ENCODE peak calls at places on chromosomes 5 and 9, in five cellular contexts. R is cardiac septum; Z is mesenteric fat pad; U is CD8-positive, alpha-beta memory T cell; F is GM04504. O is an unnamed sample.
A peak's percentile ranks its signal among the peaks of the same experiment; 100 is the strongest.

GRCh38 chr5:93117753-93118531 is 463.1 kb downstream of the NR2F1-AS1 start:
- DNase-seq in R (no peak), Z (no peak), U (no peak), F (no peak), O (no peak)

GRCh38 chr9:132509921-132510874 is 72.2 kb upstream of the BARHL1 start:
- DNase-seq in Z (no peak), U (no peak), R (no peak), F (no peak), O (no peak)

GRCh38 chr9:117464941-117465616 is 50.2 kb upstream of the ASTN2 start:
- DNase-seq in R (no peak), F (no peak), U (no peak), Z (no peak), O (no peak)

GRCh38 chr5:98581416-98581999 is 192.0 kb upstream of the RGMB start:
- DNase-seq in U (no peak), R (no peak), Z (no peak), F (peak; percentile 72), O (no peak)

GRCh38 chr5:157747766-157748700 is 4.5 kb downstream of the LSM11 start:
- DNase-seq in R (no peak), F (no peak), U (no peak), Z (no peak), O (no peak)

GRCh38 chr5:14121552-14121951 is 21.6 kb upstream of the TRIO start:
- DNase-seq in U (no peak), R (no peak), F (no peak), Z (no peak), O (no peak)

GRCh38 chr9:137506702-137507171 is 43.5 kb downstream of the PNPLA7 start:
- DNase-seq in F (peak; percentile 72), Z (no peak), R (no peak), U (no peak), O (no peak)

GRCh38 chr5:56632199-56632598 is 183.2 kb upstream of the MAP3K1 start:
- DNase-seq in F (no peak), U (no peak), Z (no peak), R (no peak), O (no peak)

GRCh38 chr5:27472875-27473274 is 434.5 kb upstream of the CDH9 start:
- DNase-seq in F (no peak), U (no peak), Z (no peak), R (no peak), O (no peak)

GRCh38 chr5:100026601-100027000 is 508.6 kb upstream of the FAM174A start:
- DNase-seq in F (no peak), R (no peak), U (no peak), Z (no peak), O (no peak)

GRCh38 chr9:2241461-2241874 is 226.3 kb downstream of the SMARCA2 start:
- DNase-seq in U (peak; percentile 1), Z (no peak), R (no peak), F (no peak), O (peak; percentile 7)

GRCh38 chr9:312596-313320 is 98.1 kb downstream of the DOCK8 start:
- DNase-seq in R (no peak), Z (no peak), U (no peak), F (no peak), O (no peak)

GRCh38 chr9:16026886-16027285 is 474.0 kb downstream of the CCDC171 start:
- DNase-seq in F (no peak), U (no peak), Z (no peak), R (no peak), O (no peak)

GRCh38 chr5:14750712-14751111 is 86.2 kb downstream of the OTULIN start:
- DNase-seq in F (no peak), U (no peak), R (no peak), Z (no peak), O (no peak)

GRCh38 chr9:124220551-124221451 is 36.9 kb upstream of the NEK6 start:
- DNase-seq in F (no peak), U (no peak), Z (no peak), R (peak; percentile 81), O (no peak)

GRCh38 chr9:106966481-106966880 is 103.5 kb downstream of the ZNF462 start:
- DNase-seq in U (no peak), Z (no peak), R (no peak), F (no peak), O (no peak)

GRCh38 chr5:91319667-91320066 is 63.5 kb downstream of the ARRDC3 start:
- DNase-seq in Z (no peak), R (no peak), U (no peak), F (no peak), O (no peak)

GRCh38 chr5:175520321-175520720 is 42.0 kb downstream of the SFXN1 start:
- DNase-seq in U (peak; percentile 31), Z (no peak), R (no peak), F (no peak), O (no peak)

GRCh38 chr5:3030511-3031165 is 279.2 kb upstream of the IRX2 start:
- DNase-seq in U (no peak), Z (peak; percentile 77), R (no peak), F (no peak), O (no peak)

GRCh38 chr5:78627175-78627574 is 21.4 kb downstream of the LHFPL2 start:
- DNase-seq in Z (no peak), U (no peak), F (no peak), R (no peak), O (no peak)

GRCh38 chr5:169742773-169743296 is 105.8 kb downstream of the DOCK2 start:
- DNase-seq in F (peak; percentile 84), Z (no peak), U (no peak), R (no peak), O (no peak)

GRCh38 chr9:97990259-97990658 is 7.1 kb downstream of the ANP32B start:
- DNase-seq in F (no peak), U (no peak), R (no peak), Z (no peak), O (no peak)

GRCh38 chr5:138844812-138845513 is 30.2 kb downstream of the LRRTM2 start:
- DNase-seq in F (peak; percentile 51), R (no peak), Z (no peak), U (no peak), O (no peak)

GRCh38 chr9:23005061-23005690 is 558.6 kb downstream of the DMRTA1 start:
- DNase-seq in F (no peak), R (no peak), U (no peak), Z (no peak), O (no peak)

GRCh38 chr5:96117863-96118651 is 156.4 kb upstream of the ELL2 start:
- DNase-seq in R (no peak), Z (no peak), F (no peak), U (no peak), O (no peak)

GRCh38 chr5:177982072-177982727 is 13.8 kb downstream of the PROP1 start:
- DNase-seq in F (no peak), Z (peak; percentile 53), U (no peak), R (no peak), O (no peak)

GRCh38 chr5:40790947-40791593 is 7.1 kb downstream of the PRKAA1 start:
- DNase-seq in R (no peak), Z (no peak), U (no peak), F (no peak), O (no peak)

GRCh38 chr9:107268560-107268959 is 14.5 kb upstream of the RAD23B start:
- DNase-seq in F (no peak), U (no peak), R (no peak), Z (no peak), O (no peak)

GRCh38 chr9:128712451-128713410 is 10.4 kb downstream of the PKN3 start:
- DNase-seq in Z (no peak), F (no peak), R (no peak), U (no peak), O (no peak)

GRCh38 chr5:180486636-180487149 is 7.5 kb upstream of the CNOT6 start:
- DNase-seq in R (no peak), U (no peak), F (no peak), Z (peak; percentile 2), O (no peak)

GRCh38 chr5:41795125-41795524 is 75.1 kb downstream of the OXCT1 start:
- DNase-seq in Z (no peak), U (no peak), R (no peak), F (no peak), O (no peak)

GRCh38 chr5:139915834-139916233 is 120.2 kb downstream of the PSD2 start:
- DNase-seq in F (no peak), U (no peak), R (no peak), Z (no peak), O (no peak)

GRCh38 chr5:125093776-125094175 is 347.3 kb upstream of the ZNF608 start:
- DNase-seq in Z (no peak), U (no peak), R (no peak), F (peak; percentile 50), O (no peak)

GRCh38 chr5:134092875-134093274 is 21.6 kb upstream of the TCF7 start:
- DNase-seq in Z (no peak), R (no peak), U (no peak), F (no peak), O (no peak)

GRCh38 chr9:112144807-112145206 is 30.3 kb downstream of the SUSD1 start:
- DNase-seq in Z (no peak), F (no peak), U (no peak), R (no peak), O (no peak)

GRCh38 chr9:36101916-36102741 is 34.4 kb upstream of the GLIPR2 start:
- DNase-seq in F (peak; percentile 97), U (no peak), Z (no peak), R (no peak), O (no peak)

GRCh38 chr9:101791938-101792337 is 53.5 kb upstream of the GRIN3A start:
- DNase-seq in R (no peak), F (no peak), U (no peak), Z (no peak), O (no peak)